ENCODE peak calls at places on chromosome 12, in five cellular contexts. One of them, this sample, is unnamed.

GRCh38 chr12:65597527-65597926 is 226.8 kb upstream of the HMGA2 start:
- DNase-seq in glutamatergic neuron: no peak
- DNase-seq in cardiac muscle cell: peak; percentile 53
- DNase-seq in transverse colon: no peak
- DNase-seq in GM19239: no peak
- DNase-seq in this sample: no peak

GRCh38 chr12:27434673-27435565 is 11.6 kb upstream of the SMCO2 start:
- DNase-seq in glutamatergic neuron: no peak
- DNase-seq in cardiac muscle cell: peak; percentile 25
- DNase-seq in transverse colon: no peak
- DNase-seq in GM19239: peak; percentile 8
- DNase-seq in this sample: no peak

GRCh38 chr12:81546811-81547210 is 212.3 kb downstream of the PPFIA2 start:
- DNase-seq in glutamatergic neuron: no peak
- DNase-seq in cardiac muscle cell: no peak
- DNase-seq in transverse colon: no peak
- DNase-seq in GM19239: no peak
- DNase-seq in this sample: no peak

GRCh38 chr12:69467400-69467799 is 2.8 kb upstream of the FRS2 start:
- DNase-seq in glutamatergic neuron: no peak
- DNase-seq in cardiac muscle cell: no peak
- DNase-seq in transverse colon: no peak
- DNase-seq in GM19239: no peak
- DNase-seq in this sample: no peak

GRCh38 chr12:27446436-27446835 is at the start of gene SMCO2:
- DNase-seq in glutamatergic neuron: no peak
- DNase-seq in cardiac muscle cell: no peak
- DNase-seq in transverse colon: no peak
- DNase-seq in GM19239: no peak
- DNase-seq in this sample: no peak

GRCh38 chr12:107178776-107179175 is 85.4 kb upstream of the CRY1 start:
- DNase-seq in glutamatergic neuron: no peak
- DNase-seq in cardiac muscle cell: no peak
- DNase-seq in transverse colon: no peak
- DNase-seq in GM19239: no peak
- DNase-seq in this sample: no peak

GRCh38 chr12:31267966-31268365 is 58.0 kb downstream of the SINHCAF start:
- DNase-seq in glutamatergic neuron: no peak
- DNase-seq in cardiac muscle cell: peak; percentile 41
- DNase-seq in transverse colon: no peak
- DNase-seq in GM19239: no peak
- DNase-seq in this sample: no peak

GRCh38 chr12:56763753-56764657 is 881 bp downstream of the HSD17B6 start:
- DNase-seq in glutamatergic neuron: no peak
- DNase-seq in cardiac muscle cell: peak; percentile 45
- DNase-seq in transverse colon: no peak
- DNase-seq in GM19239: no peak
- DNase-seq in this sample: no peak

GRCh38 chr12:119630962-119631550 is 36.9 kb upstream of the PRKAB1 start:
- DNase-seq in glutamatergic neuron: no peak
- DNase-seq in cardiac muscle cell: no peak
- DNase-seq in transverse colon: no peak
- DNase-seq in GM19239: no peak
- DNase-seq in this sample: no peak

GRCh38 chr12:3436496-3437060 is 54.4 kb upstream of the PRMT8 start:
- DNase-seq in glutamatergic neuron: no peak
- DNase-seq in cardiac muscle cell: peak; percentile 8
- DNase-seq in transverse colon: no peak
- DNase-seq in GM19239: no peak
- DNase-seq in this sample: no peak

GRCh38 chr12:89756638-89757321 is 48.1 kb upstream of the ATP2B1 start:
- DNase-seq in glutamatergic neuron: no peak
- DNase-seq in cardiac muscle cell: peak; percentile 99
- DNase-seq in transverse colon: no peak
- DNase-seq in GM19239: peak; percentile 28
- DNase-seq in this sample: no peak

GRCh38 chr12:111362687-111363475 is 6.0 kb downstream of the PHETA1 start:
- DNase-seq in glutamatergic neuron: no peak
- DNase-seq in cardiac muscle cell: no peak
- DNase-seq in transverse colon: no peak
- DNase-seq in GM19239: no peak
- DNase-seq in this sample: no peak

GRCh38 chr12:47481041-47481440 is 224.8 kb downstream of the RPAP3 start:
- DNase-seq in glutamatergic neuron: no peak
- DNase-seq in cardiac muscle cell: no peak
- DNase-seq in transverse colon: no peak
- DNase-seq in GM19239: no peak
- DNase-seq in this sample: no peak

GRCh38 chr12:113103756-113104450 is 31.7 kb downstream of the RASAL1 start:
- DNase-seq in glutamatergic neuron: no peak
- DNase-seq in cardiac muscle cell: no peak
- DNase-seq in transverse colon: peak; percentile 32
- DNase-seq in GM19239: no peak
- DNase-seq in this sample: peak; percentile 36

GRCh38 chr12:109247831-109248654 is 61.0 kb downstream of the FOXN4 start:
- DNase-seq in glutamatergic neuron: no peak
- DNase-seq in cardiac muscle cell: no peak
- DNase-seq in transverse colon: peak; percentile 70
- DNase-seq in GM19239: no peak
- DNase-seq in this sample: no peak

GRCh38 chr12:27592548-27592947 is 68.5 kb downstream of the PPFIBP1 start:
- DNase-seq in glutamatergic neuron: no peak
- DNase-seq in cardiac muscle cell: peak; percentile 72
- DNase-seq in transverse colon: no peak
- DNase-seq in GM19239: no peak
- DNase-seq in this sample: no peak

GRCh38 chr12:10721654-10722501 is 1.2 kb downstream of the YBX3 start:
- DNase-seq in glutamatergic neuron: peak; percentile 30
- DNase-seq in cardiac muscle cell: peak; percentile 98
- DNase-seq in transverse colon: peak; percentile 88
- DNase-seq in GM19239: peak; percentile 35
- DNase-seq in this sample: peak; percentile 32

GRCh38 chr12:63419119-63419518 is 249.2 kb downstream of the DPY19L2 start:
- DNase-seq in glutamatergic neuron: no peak
- DNase-seq in cardiac muscle cell: no peak
- DNase-seq in transverse colon: peak; percentile 12
- DNase-seq in GM19239: no peak
- DNase-seq in this sample: no peak